ENCODE peak calls at places on chromosomes 12 and 14, in ten cellular contexts. N is CD8-positive, alpha-beta T cell; H is sigmoid colon; X is heart left ventricle; Q is CD4-positive, alpha-beta T cell; K is left lung; Y is dorsolateral prefrontal cortex; P is GM12878; E is AG04450; B is heart right ventricle. R is an unnamed sample.

GRCh38 chr12:87511371-87511770 is 517.8 kb downstream of the C12orf50 start:
- DNase-seq in N (no peak), H (no peak), X (no peak), Q (no peak), K (no peak), Y (no peak), P (no peak), E (no peak), B (no peak), R (no peak)

GRCh38 chr12:75706786-75707605 is 195.6 kb upstream of the KRR1 start:
- DNase-seq in N (no peak), H (no peak), X (no peak), Q (no peak), K (no peak), Y (no peak), P (no peak), E (no peak), B (no peak), R (no peak)

GRCh38 chr12:121334513-121335343 is 17.5 kb downstream of the ANAPC5 start:
- DNase-seq in N (no peak), H (no peak), X (no peak), Q (no peak), K (no peak), Y (no peak), P (peak; percentile 26), E (peak; percentile 36), B (peak; percentile 26), R (no peak)

GRCh38 chr14:55123101-55123500 is 6.0 kb upstream of the LGALS3 start:
- DNase-seq in N (no peak), H (no peak), X (no peak), Q (no peak), K (peak; percentile 43), Y (no peak), P (no peak), E (peak; percentile 84), B (no peak), R (no peak)

GRCh38 chr12:11576104-11576503 is 73.4 kb upstream of the ETV6 start:
- DNase-seq in N (no peak), H (peak; percentile 67), X (no peak), Q (no peak), K (peak; percentile 37), Y (no peak), P (peak; percentile 86), E (no peak), B (no peak), R (no peak)

GRCh38 chr14:95891742-95892141 is 15.1 kb downstream of the TUNAR start:
- DNase-seq in N (no peak), H (no peak), X (no peak), Q (no peak), K (no peak), Y (no peak), P (no peak), E (no peak), B (no peak), R (no peak)

GRCh38 chr12:9648701-9649531 is 20.6 kb upstream of the CLEC2D start:
- DNase-seq in N (no peak), H (no peak), X (no peak), Q (no peak), K (no peak), Y (no peak), P (no peak), E (no peak), B (no peak), R (no peak)

GRCh38 chr12:72790273-72790672 is 518.1 kb downstream of the TRHDE start:
- DNase-seq in N (no peak), H (no peak), X (no peak), Q (no peak), K (no peak), Y (no peak), P (no peak), E (no peak), B (no peak), R (no peak)

GRCh38 chr14:34075095-34075744 is 124.3 kb upstream of the EGLN3 start:
- DNase-seq in N (no peak), H (no peak), X (no peak), Q (no peak), K (no peak), Y (no peak), P (no peak), E (no peak), B (no peak), R (no peak)

GRCh38 chr12:2902287-2902880 is 11.7 kb downstream of the TULP3 start:
- DNase-seq in N (no peak), H (peak; percentile 72), X (no peak), Q (no peak), K (no peak), Y (no peak), P (no peak), E (no peak), B (peak; percentile 59), R (no peak)

GRCh38 chr12:18183141-18183540 is 78.2 kb upstream of the PIK3C2G start:
- DNase-seq in N (no peak), H (no peak), X (no peak), Q (no peak), K (no peak), Y (no peak), P (no peak), E (no peak), B (no peak), R (no peak)

GRCh38 chr12:91023326-91024004 is 18.7 kb upstream of the EPYC start:
- DNase-seq in N (no peak), H (no peak), X (no peak), Q (no peak), K (no peak), Y (no peak), P (no peak), E (peak; percentile 57), B (no peak), R (no peak)

GRCh38 chr14:75254381-75254821 is 24.2 kb upstream of the FOS start:
- DNase-seq in N (no peak), H (no peak), X (no peak), Q (no peak), K (no peak), Y (no peak), P (no peak), E (no peak), B (peak; percentile 47), R (no peak)

GRCh38 chr12:77553976-77554619 is 276.6 kb upstream of the NAV3 start:
- DNase-seq in N (no peak), H (no peak), X (no peak), Q (no peak), K (no peak), Y (no peak), P (peak; percentile 65), E (no peak), B (no peak), R (no peak)

GRCh38 chr14:102949062-102949800 is 26.8 kb downstream of the AMN start:
- DNase-seq in N (no peak), H (no peak), X (no peak), Q (peak; percentile 55), K (no peak), Y (no peak), P (no peak), E (no peak), B (no peak), R (no peak)

GRCh38 chr14:56247495-56248087 is 129.4 kb downstream of the PELI2 start:
- DNase-seq in N (no peak), H (no peak), X (no peak), Q (no peak), K (no peak), Y (no peak), P (no peak), E (no peak), B (no peak), R (no peak)
- TF ChIP-seq CTCF in N (no peak), H (no peak), X (peak; percentile 27), Q (no peak), K (no peak), Y (peak; percentile 40), P (no peak), E (peak; percentile 37), B (peak; percentile 43), R (peak; percentile 12)

DNA sequence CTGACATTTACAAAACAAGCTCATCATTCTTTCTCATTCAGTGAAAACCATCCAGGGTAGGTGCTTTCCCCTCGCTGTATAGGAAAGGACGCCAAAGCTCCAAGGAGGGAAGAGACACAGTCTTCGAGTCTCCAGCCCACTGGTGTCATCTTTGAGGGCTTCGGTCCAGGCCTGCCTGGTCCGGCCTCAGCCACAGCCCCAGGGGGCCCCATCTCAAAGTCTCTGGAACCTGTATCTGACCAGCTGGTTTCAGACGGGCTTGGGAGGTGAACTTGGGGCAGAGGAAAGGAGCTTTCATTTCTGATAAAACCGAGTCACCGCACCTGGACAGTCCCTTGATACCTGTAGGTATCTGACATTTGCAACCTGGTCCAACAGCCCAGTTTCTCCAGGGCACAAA is 229.5 kb upstream of the RTL1 start:
- DNase-seq in N (no peak), H (no peak), X (no peak), Q (no peak), K (no peak), Y (no peak), P (no peak), E (no peak), B (no peak), R (no peak)
- H3K27me3 ChIP-seq in N (no peaks in the 10 kb centered on the region), H (peaks cover 7% of the 10 kb centered on the region), X (peaks cover 25% of the 10 kb centered on the region), Q (no peaks in the 10 kb centered on the region), K (peaks cover 45% of the 10 kb centered on the region), Y (no peaks in the 10 kb centered on the region), P (no peaks in the 10 kb centered on the region), E (peaks cover 13% of the 10 kb centered on the region), B (peaks cover 45% of the 10 kb centered on the region), R (peaks cover 84% of the 10 kb centered on the region)

DNA sequence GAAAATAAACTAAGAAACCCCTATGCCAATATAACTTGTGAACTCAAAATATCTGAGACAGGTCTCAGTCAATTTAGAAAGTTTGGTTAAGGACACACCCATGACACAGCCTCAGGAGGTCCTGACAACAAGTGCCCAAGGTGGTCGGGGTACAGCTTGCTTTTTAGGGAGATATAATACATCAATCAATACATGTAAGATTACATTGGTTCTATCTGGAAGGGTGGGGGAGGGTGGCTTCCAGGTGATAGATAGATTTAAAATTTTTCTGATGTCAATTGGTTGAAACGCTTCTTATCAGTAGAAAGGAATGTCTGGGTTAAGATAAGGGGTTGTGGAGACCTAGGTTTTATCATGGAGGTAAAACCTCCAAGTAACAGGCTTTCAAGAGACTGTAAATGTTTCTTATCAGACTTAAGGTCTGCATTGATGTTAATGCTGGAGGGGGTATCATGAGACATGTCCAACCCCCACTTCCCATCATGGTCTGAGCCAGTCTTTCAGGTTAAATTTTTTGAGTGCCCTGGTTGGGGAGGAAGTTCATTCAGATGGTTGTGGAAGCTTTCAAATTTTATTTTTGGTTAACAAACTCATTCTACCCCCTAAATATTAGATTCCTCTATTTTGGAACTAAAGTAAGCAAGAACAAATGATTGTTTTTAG is 82.0 kb upstream of the RASSF8 start:
- DNase-seq in N (no peak), H (no peak), X (no peak), Q (no peak), K (no peak), Y (no peak), P (no peak), E (no peak), B (no peak), R (no peak)
- TF ChIP-seq CTCF in N (no peak), H (no peak), X (no peak), Q (no peak), K (no peak), Y (no peak), P (no peak), E (no peak), B (no peak), R (no peak)

DNA sequence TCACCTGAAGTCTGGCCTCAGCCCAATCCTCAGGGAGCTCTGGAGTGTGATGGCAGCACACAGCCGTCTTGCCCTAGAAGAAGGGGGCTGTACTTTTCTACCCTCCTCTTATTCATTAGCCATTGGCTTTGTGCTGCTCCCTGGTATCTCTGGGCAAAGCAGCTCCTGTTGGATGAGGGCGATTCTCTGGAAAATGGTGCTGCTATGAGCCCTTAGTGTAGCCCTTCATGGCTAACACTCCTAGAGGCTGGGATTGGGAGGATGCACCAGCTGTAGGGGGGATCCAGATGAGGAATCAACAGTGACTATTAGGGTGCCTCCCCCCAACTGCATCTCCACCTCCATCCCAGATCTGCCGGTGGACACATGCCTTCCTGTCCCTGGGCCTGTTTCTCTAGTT is 32.6 kb downstream of the RPH3A start:
- DNase-seq in N (no peak), H (no peak), X (no peak), Q (no peak), K (no peak), Y (no peak), P (no peak), E (no peak), B (no peak), R (no peak)
- H3K27me3 ChIP-seq in N (no peaks in the 10 kb centered on the region), H (no peaks in the 10 kb centered on the region), X (peaks cover 9% of the 10 kb centered on the region), Q (no peaks in the 10 kb centered on the region), K (peaks cover 27% of the 10 kb centered on the region), Y (no peaks in the 10 kb centered on the region), P (peaks cover 2% of the 10 kb centered on the region), E (no peaks in the 10 kb centered on the region), B (peaks cover 63% of the 10 kb centered on the region), R (peaks cover 84% of the 10 kb centered on the region)

R was measured in WERI-Rb-1.